ENCODE peak calls at places on chromosomes 4 and X, in six cellular contexts. X is heart left ventricle, V is endodermal cell, M is upper lobe of right lung, R is pancreas, Y is astrocyte of the cerebellum. B is an unnamed sample.

GRCh38 chrX:123665197-123665596 is 67.7 kb downstream of the THOC2 start:
- DNase-seq in X (no peak), V (no peak), M (no peak), R (no peak), Y (no peak), B (peak; percentile 4)

GRCh38 chr4:7547368-7548040 is 112.8 kb upstream of the PSAPL1 start:
- DNase-seq in X (no peak), V (no peak), M (no peak), R (no peak), Y (no peak), B (no peak)

GRCh38 chr4:182143822-182144620 is 99.2 kb upstream of the TENM3 start:
- DNase-seq in X (no peak), V (peak; percentile 88), M (peak; percentile 63), R (peak; percentile 13), Y (peak; percentile 62), B (peak; percentile 41)

GRCh38 chrX:71420686-71421085 is 54.5 kb downstream of the TAF1 start:
- DNase-seq in X (no peak), V (peak; percentile 60), M (no peak), R (no peak), Y (no peak), B (no peak)

GRCh38 chr4:123104275-123104674 is 181.9 kb upstream of the NUDT6 start:
- DNase-seq in X (no peak), V (no peak), M (no peak), R (no peak), Y (no peak), B (peak; percentile 35)

GRCh38 chr4:73608677-73609594 is 11.3 kb downstream of the RASSF6 start:
- DNase-seq in X (no peak), V (no peak), M (no peak), R (no peak), Y (no peak), B (peak; percentile 44)

GRCh38 chrX:13652256-13653021 is 502 bp upstream of the TCEANC start:
- DNase-seq in X (no peak), V (no peak), M (no peak), R (no peak), Y (peak; percentile 66), B (peak; percentile 86)

GRCh38 chrX:10603612-10604011 is 16.8 kb downstream of the MID1 start:
- DNase-seq in X (no peak), V (peak; percentile 63), M (no peak), R (no peak), Y (no peak), B (no peak)

GRCh38 chrX:24264383-24264782 is 49.5 kb downstream of the SUPT20HL2 start:
- DNase-seq in X (no peak), V (no peak), M (no peak), R (no peak), Y (no peak), B (no peak)

GRCh38 chrX:39950035-39950688 is 147.6 kb downstream of the BCOR start:
- DNase-seq in X (no peak), V (no peak), M (no peak), R (no peak), Y (no peak), B (peak; percentile 6)

GRCh38 chrX:131366387-131366786 is 77.3 kb upstream of the IGSF1 start:
- DNase-seq in X (no peak), V (no peak), M (no peak), R (no peak), Y (no peak), B (no peak)

GRCh38 chr4:112523764-112524505 is 8.0 kb upstream of the NEUROG2 start:
- DNase-seq in X (no peak), V (peak; percentile 98), M (peak; percentile 84), R (peak; percentile 78), Y (no peak), B (peak; percentile 65)

GRCh38 chr4:33297091-33297490 is 2576.9 kb downstream of the PCDH7 start:
- DNase-seq in X (no peak), V (no peak), M (no peak), R (no peak), Y (no peak), B (no peak)

GRCh38 chr4:98720871-98721480 is 62.6 kb upstream of the TSPAN5 start:
- DNase-seq in X (no peak), V (no peak), M (no peak), R (no peak), Y (no peak), B (peak; percentile 16)

GRCh38 chr4:187171731-187172339 is 448.2 kb upstream of the FAT1 start:
- DNase-seq in X (no peak), V (no peak), M (no peak), R (no peak), Y (no peak), B (peak; percentile 80)

GRCh38 chr4:122588453-122589238 is 32.2 kb downstream of the IL21 start:
- DNase-seq in X (no peak), V (no peak), M (no peak), R (no peak), Y (no peak), B (peak; percentile 73)

GRCh38 chr4:148980782-148981181 is 538.6 kb upstream of the NR3C2 start:
- DNase-seq in X (no peak), V (no peak), M (no peak), R (no peak), Y (no peak), B (no peak)

DNA sequence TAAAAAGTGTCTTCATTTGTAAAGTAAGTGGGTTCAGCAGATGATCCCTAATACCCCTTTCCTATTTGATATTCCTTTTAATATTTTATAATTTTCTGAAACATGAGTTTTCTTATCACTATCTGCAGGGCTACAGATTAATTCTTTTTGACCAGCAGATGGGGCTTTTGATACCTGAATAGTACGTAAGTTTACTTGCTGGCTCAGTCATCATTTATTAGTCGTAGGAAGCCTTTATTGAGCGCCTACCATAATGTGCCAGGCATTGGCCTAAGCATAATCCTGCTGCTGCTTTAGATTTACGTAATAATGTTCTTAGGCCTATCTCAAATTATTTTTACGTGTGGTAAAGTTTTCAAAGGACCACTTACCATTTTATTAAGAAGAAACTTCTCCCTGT is 33.1 kb downstream of the OSTC start:
- DNase-seq in X (no peak), V (no peak), M (no peak), R (no peak), Y (peak; percentile 22), B (peak; percentile 6)
- TF ChIP-seq CTCF in X (peak; percentile 7), V (peak; percentile 68), M (peak; percentile 24), R (no peak), Y (peak; percentile 42), B (peak; percentile 25)

GRCh38 chr4:25552580-25553271 is 102.9 kb upstream of the SLC34A2 start:
- DNase-seq in X (no peak), V (peak; percentile 51), M (peak; percentile 86), R (peak; percentile 74), Y (no peak), B (no peak)
- H3K4me3 ChIP-seq in X (no peak overlapping the region), V (no peak overlapping the region), M (peak overlapping the region; percentile 8), R (no peak overlapping the region), Y (no peak overlapping the region), B (no peak overlapping the region)

GRCh38 chrX:108582151-108582550 is 142.5 kb downstream of the COL4A5 start:
- DNase-seq in X (no peak), V (peak; percentile 47), M (no peak), R (no peak), Y (no peak), B (no peak)

GRCh38 chrX:108590496-108590895 is 145.9 kb downstream of the IRS4 start:
- DNase-seq in X (no peak), V (no peak), M (no peak), R (no peak), Y (no peak), B (no peak)

DNA sequence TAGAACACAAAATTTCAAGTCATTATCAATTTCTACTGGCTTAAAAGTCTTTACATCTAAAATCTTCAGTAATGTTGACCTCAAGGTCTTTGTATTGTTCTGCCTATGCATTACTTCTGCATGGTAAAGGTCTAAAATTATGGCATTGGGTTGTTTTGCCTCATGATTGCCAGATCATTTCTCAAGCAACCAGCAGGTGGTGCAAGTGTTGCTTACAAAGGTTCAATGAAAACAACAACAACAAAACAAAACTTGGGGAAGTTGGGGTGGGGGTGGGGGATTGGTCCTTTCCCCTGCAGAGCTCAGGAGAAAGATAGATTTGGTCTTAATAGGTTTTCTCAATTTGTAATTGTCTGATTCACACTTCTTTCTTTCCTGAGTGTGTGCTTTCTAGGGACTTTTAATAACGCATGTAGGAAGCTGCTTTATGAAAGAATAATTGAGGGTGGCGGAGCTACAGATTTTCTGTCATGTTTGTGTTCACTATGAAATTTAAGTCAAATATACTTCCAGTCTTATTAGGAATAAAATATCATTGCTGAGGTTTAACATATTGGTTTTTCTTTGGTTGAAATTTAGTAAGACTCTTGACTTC is 145.1 kb downstream of the COL4A5 start:
- DNase-seq in X (no peak), V (peak; percentile 79), M (no peak), R (no peak), Y (no peak), B (no peak)
- TF ChIP-seq CTCF in X (no peak), V (peak; percentile 69), M (peak; percentile 4), R (no peak), Y (peak; percentile 26), B (peak; percentile 8)

DNA sequence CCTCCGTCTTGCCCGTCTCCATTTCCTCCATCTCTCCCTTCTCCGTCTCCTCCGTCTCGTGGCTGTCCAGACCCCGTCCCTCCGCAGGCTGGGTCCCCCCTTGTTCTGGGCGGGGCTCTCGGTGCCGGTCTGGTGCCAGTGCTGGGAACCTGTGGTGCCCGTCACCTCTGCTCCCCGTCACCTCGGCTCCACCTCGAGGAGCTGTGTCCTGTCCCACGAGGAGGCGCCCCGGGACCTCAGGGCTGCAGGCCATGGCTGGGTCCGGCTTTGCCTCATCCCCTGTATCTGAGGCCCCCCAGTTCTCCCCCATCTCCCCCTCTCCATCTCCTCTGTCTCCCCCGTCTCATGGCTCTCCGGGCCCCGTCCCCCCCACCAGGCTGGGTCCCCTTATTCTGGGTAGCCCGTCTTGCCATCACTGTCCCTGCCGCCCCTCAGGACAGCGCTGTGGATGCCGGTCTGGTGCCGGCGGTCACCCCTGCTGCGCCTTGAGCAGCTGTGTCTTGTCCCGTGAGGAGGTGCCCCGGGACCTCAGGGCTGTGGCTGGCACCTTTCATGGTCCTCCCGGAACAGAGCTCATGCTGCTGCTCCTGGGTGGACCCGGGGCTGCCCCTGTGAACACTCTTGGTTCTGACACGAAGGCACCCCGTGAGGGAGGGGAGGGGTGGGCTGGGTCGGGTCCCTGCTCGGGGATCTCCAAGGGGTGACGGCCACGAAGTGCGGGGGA is 13.3 kb upstream of the GTPBP6 start:
- DNase-seq in X (no peak), V (no peak), M (peak; percentile 62), R (no peak), Y (no peak), B (no peak)
- H3K4me3 ChIP-seq in X (no peak overlapping the region), V (no peak overlapping the region), M (no peak overlapping the region), R (no peak overlapping the region), Y (no peak overlapping the region), B (no peak overlapping the region)

B was measured in foreskin fibroblast.